ENCODE peak calls at places on chromosomes 5 and 9, in ten cellular contexts. O is HCT116, S is breast epithelium, Q is H1, F is stomach, R is sigmoid colon, E is prostate gland, M is suprapubic skin, C is transverse colon, V is endothelial cell of umbilical vein. D is an unnamed sample.

GRCh38 chr9:130120207-130120587 is 52.0 kb upstream of the NCS1 start:
- DNase-seq in C (no peak), O (no peak), V (no peak), M (no peak), Q (no peak), S (no peak), R (no peak), F (no peak), E (no peak), D (no peak)

GRCh38 chr5:91848453-91848852 is 465.3 kb upstream of the ARRDC3 start:
- DNase-seq in S (no peak), V (no peak), F (no peak), C (no peak), M (no peak), O (peak), E (no peak), R (no peak), Q (no peak), D (no peak)

GRCh38 chr5:93018461-93018860 is 562.6 kb downstream of the NR2F1-AS1 start:
- DNase-seq in S (no peak), Q (no peak), O (no peak), V (no peak), E (no peak), M (no peak), R (no peak), C (no peak), F (no peak), D (no peak)

GRCh38 chr9:106953166-106953565 is 90.2 kb downstream of the ZNF462 start:
- DNase-seq in S (no peak), V (no peak), O (no peak), R (no peak), F (no peak), C (no peak), M (no peak), Q (no peak), E (no peak), D (no peak)

GRCh38 chr9:78713746-78714405 is 417.0 kb downstream of the PSAT1 start:
- DNase-seq in O (no peak), Q (no peak), S (no peak), V (peak), R (no peak), M (no peak), E (no peak), C (no peak), F (no peak), D (no peak)

GRCh38 chr5:136769093-136769492 is 403.7 kb upstream of the TRPC7 start:
- DNase-seq in Q (no peak), E (no peak), S (no peak), R (no peak), F (no peak), O (no peak), C (no peak), V (no peak), M (no peak), D (no peak)

GRCh38 chr9:124735121-124735520 is 36.0 kb downstream of the NR6A1 start:
- DNase-seq in Q (no peak), E (no peak), S (no peak), O (peak), M (no peak), F (no peak), C (no peak), R (no peak), V (peak), D (no peak)

GRCh38 chr9:83622814-83623633 is at the start of gene IDNK:
- DNase-seq in F (peak), R (peak), C (peak), M (peak), E (peak), S (peak), V (peak), O (peak), Q (peak), D (peak)

GRCh38 chr9:4301971-4302427 is 2.1 kb upstream of the GLIS3 start:
- DNase-seq in O (no peak), Q (no peak), E (no peak), R (peak), F (no peak), C (peak), M (no peak), S (no peak), V (peak), D (peak)

GRCh38 chr5:44935262-44935661 is 126.5 kb downstream of the MRPS30 start:
- DNase-seq in E (no peak), C (no peak), O (peak), F (no peak), R (no peak), Q (peak), S (no peak), M (no peak), V (no peak), D (no peak)

GRCh38 chr5:15645376-15645775 is 145.4 kb downstream of the FBXL7 start:
- DNase-seq in S (no peak), C (no peak), R (no peak), O (no peak), V (peak), Q (no peak), E (no peak), M (no peak), F (no peak), D (no peak)

GRCh38 chr9:109910616-109911568 is 130.9 kb downstream of the PALM2AKAP2 start:
- DNase-seq in V (peak), M (no peak), O (no peak), Q (no peak), R (no peak), E (no peak), C (peak), F (no peak), S (no peak), D (no peak)

GRCh38 chr5:40429258-40430111 is 250.2 kb upstream of the PTGER4 start:
- DNase-seq in F (no peak), C (no peak), E (no peak), O (no peak), V (peak), S (no peak), R (no peak), M (no peak), Q (no peak), D (no peak)

GRCh38 chr5:128541385-128541784 is 3.3 kb upstream of the FBN2 start:
- DNase-seq in R (no peak), V (no peak), E (no peak), C (no peak), S (no peak), O (no peak), M (no peak), F (no peak), Q (no peak), D (no peak)

GRCh38 chr5:1806974-1807373 is 5.8 kb downstream of the NDUFS6 start:
- DNase-seq in S (no peak), Q (no peak), R (no peak), O (no peak), C (no peak), F (no peak), M (no peak), V (no peak), E (no peak), D (no peak)

GRCh38 chr5:141697586-141697985 is 15.6 kb upstream of the ARAP3 start:
- DNase-seq in F (no peak), Q (no peak), C (no peak), O (no peak), V (no peak), S (no peak), M (no peak), R (no peak), E (no peak), D (no peak)

GRCh38 chr5:154190652-154191304 is at the start of gene GALNT10:
- DNase-seq in F (peak), V (peak), Q (no peak), M (no peak), O (peak), R (peak), E (peak), C (peak), S (peak), D (peak)

GRCh38 chr9:93354451-93354850 is 97.0 kb upstream of the FAM120A start:
- DNase-seq in V (no peak), Q (no peak), S (no peak), M (no peak), F (no peak), C (no peak), O (peak), E (no peak), R (no peak), D (no peak)

GRCh38 chr9:101200852-101201251 is 172.3 kb downstream of the PLPPR1 start:
- DNase-seq in E (no peak), M (no peak), S (no peak), C (no peak), R (no peak), Q (no peak), V (no peak), F (no peak), O (no peak), D (no peak)

GRCh38 chr5:98585661-98586310 is 187.7 kb upstream of the RGMB start:
- DNase-seq in Q (no peak), C (no peak), E (no peak), R (no peak), M (no peak), S (no peak), O (no peak), F (no peak), V (no peak), D (no peak)

GRCh38 chr5:177403826-177404640 is 3.6 kb upstream of the PFN3 start:
- DNase-seq in O (peak), Q (peak), F (peak), M (peak), C (peak), R (peak), V (peak), E (peak), S (peak), D (peak)
- TF ChIP-seq POLR2A in O (no peak), Q (no peak), F (no peak), M (no peak), C (no peak), R (no peak), V (peak), E (no peak), S (no peak), D (no peak)

DNA sequence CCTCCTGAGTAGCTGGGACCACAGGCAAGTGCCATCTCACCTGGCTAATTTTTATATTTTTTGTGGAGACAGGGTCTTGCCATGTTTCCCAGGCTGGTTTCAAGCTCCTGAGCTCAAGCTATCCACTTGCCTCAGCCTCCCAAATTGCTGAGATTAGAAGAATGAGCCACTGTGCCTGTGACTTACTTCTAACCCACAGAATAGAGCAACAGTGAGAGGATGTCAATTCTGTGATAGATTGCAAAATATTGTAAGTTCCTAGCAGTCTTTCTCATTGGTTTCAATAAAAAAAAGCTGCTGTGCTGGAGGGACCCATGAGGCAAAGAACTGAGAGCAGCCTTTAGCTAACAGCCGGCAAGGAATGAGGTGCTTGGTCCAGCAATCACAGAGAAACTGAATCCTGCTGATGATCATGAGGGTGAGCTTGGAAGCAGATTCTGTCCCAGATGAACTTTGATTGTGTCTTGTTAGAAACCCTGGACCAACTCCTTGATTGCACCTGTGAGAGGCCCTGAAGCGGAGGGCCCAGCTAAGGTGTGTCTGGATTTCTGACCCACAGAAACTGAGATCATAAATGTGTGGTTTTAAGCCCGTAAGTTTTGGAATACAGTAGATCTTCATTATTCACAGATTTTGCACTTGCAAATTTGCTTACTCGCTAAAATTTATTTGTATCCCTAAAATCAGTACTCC is 149.7 kb downstream of the GCNT1 start:
- DNase-seq in C (no peak), Q (no peak), O (no peak), F (no peak), R (no peak), E (no peak), V (no peak), M (no peak), S (no peak), D (no peak)
- TF ChIP-seq POLR2AphosphoS5 in C (no peak), Q (no peak), O (no peak), F (no peak), R (no peak), E (no peak), V (no peak), M (no peak), S (no peak), D (no peak)

GRCh38 chr5:74205745-74206570 is 434.6 kb downstream of the ENC1 start:
- DNase-seq in Q (no peak), R (no peak), M (no peak), F (no peak), S (no peak), O (no peak), C (no peak), V (no peak), E (no peak), D (no peak)
- TF ChIP-seq CTCF in Q (no peak), R (no peak), M (no peak), F (no peak), S (no peak), O (no peak), C (no peak), V (no peak), E (no peak), D (no peak)

GRCh38 chr5:146395233-146395632 is 51.9 kb upstream of the TCERG1 start:
- DNase-seq in M (no peak), R (no peak), V (no peak), O (no peak), Q (no peak), C (no peak), S (no peak), E (no peak), F (no peak), D (no peak)

GRCh38 chr5:146390469-146390868 is 51.8 kb downstream of the POU4F3 start:
- DNase-seq in S (no peak), O (peak), F (no peak), V (no peak), M (no peak), C (no peak), E (no peak), Q (peak), R (no peak), D (no peak)

GRCh38 chr5:146400206-146400605 is 46.9 kb upstream of the TCERG1 start:
- DNase-seq in O (no peak), Q (no peak), R (no peak), M (no peak), C (no peak), V (no peak), F (no peak), S (no peak), E (no peak), D (no peak)

GRCh38 chr5:146399446-146399845 is 47.7 kb upstream of the TCERG1 start:
- DNase-seq in C (no peak), M (no peak), S (no peak), R (no peak), V (no peak), O (no peak), Q (no peak), F (no peak), E (no peak), D (no peak)

DNA sequence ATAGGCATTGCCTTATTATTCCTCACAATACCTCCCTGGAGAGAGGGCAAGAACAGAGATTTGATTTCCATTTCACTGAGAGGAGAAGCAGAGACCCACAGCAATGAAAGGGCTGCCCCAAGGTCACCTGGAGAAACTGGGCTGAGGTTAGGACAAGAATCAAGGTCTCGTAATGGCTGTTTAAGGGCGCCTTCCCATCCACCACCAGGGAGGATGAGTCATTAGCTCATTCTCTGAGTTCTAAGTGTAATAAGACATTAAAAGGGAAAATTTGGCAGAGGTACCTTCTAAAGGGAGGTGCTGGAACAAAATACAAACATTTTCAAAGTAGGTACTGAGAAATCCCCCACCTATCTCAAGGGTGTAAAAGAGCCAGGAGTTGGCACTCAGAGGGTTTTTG is 52.6 kb upstream of the TCERG1 start:
- DNase-seq in F (no peak), V (no peak), S (no peak), C (no peak), O (no peak), Q (no peak), R (no peak), M (no peak), E (no peak), D (no peak)
- TF ChIP-seq POLR2A in F (no peak), V (no peak), S (no peak), C (no peak), O (no peak), Q (no peak), R (no peak), M (no peak), E (no peak), D (no peak)